ENCODE peak calls at places on chromosomes 2 and 18, in seven cellular contexts. E is PC-3, P is adrenal gland, X is mesendoderm, L is heart right ventricle, B is H1, J is dorsolateral prefrontal cortex. U is an unnamed sample.

GRCh38 chr2:160141419-160141818 is 58.7 kb downstream of the ITGB6 start:
- DNase-seq in E (no peak), P (no peak), X (no peak), L (no peak), B (no peak), J (no peak), U (no peak)

GRCh38 chr2:191318729-191319078 is 73.5 kb downstream of the MYO1B start:
- DNase-seq in E (peak), P (no peak), X (peak), L (no peak), B (no peak), J (no peak), U (no peak)

GRCh38 chr18:77207540-77207939 is 42.1 kb upstream of the GALR1 start:
- DNase-seq in E (peak), P (peak), X (peak), L (peak), B (no peak), J (no peak), U (peak)

GRCh38 chr2:88813612-88814011 is 122.1 kb downstream of the RPIA start:
- DNase-seq in E (no peak), P (no peak), X (no peak), L (no peak), B (no peak), J (no peak), U (no peak)

GRCh38 chr2:148667114-148667513 is 22.6 kb downstream of the EPC2 start:
- DNase-seq in E (no peak), P (no peak), X (no peak), L (no peak), B (no peak), J (no peak), U (no peak)

GRCh38 chr2:215531284-215531683 is 95.4 kb upstream of the FN1 start:
- DNase-seq in E (peak), P (no peak), X (no peak), L (no peak), B (no peak), J (no peak), U (no peak)

GRCh38 chr2:212905640-212906201 is 245.7 kb downstream of the IKZF2 start:
- DNase-seq in E (peak), P (no peak), X (no peak), L (no peak), B (no peak), J (no peak), U (no peak)

GRCh38 chr18:77103991-77104521 is 28.5 kb downstream of the MBP start:
- DNase-seq in E (no peak), P (no peak), X (no peak), L (no peak), B (no peak), J (no peak), U (no peak)

GRCh38 chr2:84846732-84847131 is 34.2 kb downstream of the TRABD2A start:
- DNase-seq in E (no peak), P (no peak), X (no peak), L (no peak), B (no peak), J (no peak), U (no peak)

GRCh38 chr2:47230418-47230817 is 75.3 kb upstream of the STPG4 start:
- DNase-seq in E (no peak), P (peak), X (no peak), L (peak), B (no peak), J (peak), U (no peak)

GRCh38 chr2:229431331-229431954 is 160.4 kb upstream of the PID1 start:
- DNase-seq in E (peak), P (no peak), X (peak), L (no peak), B (no peak), J (no peak), U (no peak)

GRCh38 chr2:85583667-85584353 is 421 bp upstream of the VAMP5 start:
- DNase-seq in E (no peak), P (no peak), X (no peak), L (no peak), B (no peak), J (no peak), U (no peak)

GRCh38 chr18:68991281-68991680 is 193.4 kb downstream of the CCDC102B start:
- DNase-seq in E (peak), P (no peak), X (peak), L (no peak), B (no peak), J (no peak), U (no peak)

GRCh38 chr2:161096336-161096735 is 63.9 kb upstream of the TANK start:
- DNase-seq in E (no peak), P (no peak), X (no peak), L (no peak), B (no peak), J (no peak), U (no peak)

GRCh38 chr2:217935245-217935879 is 67.4 kb downstream of the TNS1 start:
- DNase-seq in E (no peak), P (no peak), X (no peak), L (peak), B (no peak), J (no peak), U (no peak)

GRCh38 chr2:152710713-152711112 is 6.5 kb downstream of the PRPF40A start:
- DNase-seq in E (no peak), P (no peak), X (no peak), L (no peak), B (no peak), J (no peak), U (no peak)

GRCh38 chr2:191404568-191404991 is 159.4 kb downstream of the MYO1B start:
- DNase-seq in E (peak), P (no peak), X (no peak), L (no peak), B (no peak), J (no peak), U (no peak)

DNA sequence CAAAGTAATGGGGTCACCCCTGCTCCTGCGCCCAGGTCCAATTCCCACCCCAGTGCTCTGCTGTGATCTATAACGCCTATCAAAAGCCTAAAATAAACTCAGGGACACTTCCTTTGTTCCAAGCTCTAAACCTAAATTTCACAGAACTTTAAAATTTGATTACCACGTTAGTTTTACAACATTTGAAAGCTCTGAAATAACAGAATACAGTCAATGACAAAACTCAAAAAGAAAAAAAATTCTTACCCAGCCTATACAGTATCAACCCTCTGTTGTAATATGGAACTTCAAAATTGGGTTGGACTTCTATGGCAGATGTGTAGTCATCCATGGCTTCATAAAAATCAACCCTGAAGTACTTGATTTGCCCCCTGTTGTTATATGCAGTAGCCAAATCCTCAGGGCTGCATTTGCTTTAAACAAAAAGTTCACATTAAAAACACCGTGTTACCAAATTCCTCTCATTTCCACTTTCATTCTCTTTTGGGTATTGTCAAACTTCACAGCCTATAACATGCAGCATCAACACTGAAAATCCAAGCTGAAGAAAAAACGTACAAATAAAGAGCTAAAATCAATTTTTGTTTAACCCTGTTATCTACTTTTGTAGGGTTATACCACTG is 4.0 kb downstream of the TTC32 start:
- DNase-seq in E (no peak), P (no peak), X (no peak), L (no peak), B (no peak), J (no peak), U (no peak)
- H3K4me3 ChIP-seq in E (peak), P (no peak), X (no peak), L (no peak), B (no peak), J (peak), U (no peak)

GRCh38 chr2:236823230-236823629 is 253.6 kb downstream of the ACKR3 start:
- DNase-seq in E (no peak), P (no peak), X (no peak), L (no peak), B (no peak), J (no peak), U (no peak)
- H3K27ac ChIP-seq in E (no peak), P (no peak), X (peak), L (no peak), B (no peak), J (no peak), U (no peak)

GRCh38 chr18:35716169-35716831 is 134.8 kb downstream of the GALNT1 start:
- DNase-seq in E (no peak), P (no peak), X (no peak), L (no peak), B (no peak), J (no peak), U (no peak)

GRCh38 chr18:35714539-35714938 is 133.0 kb downstream of the GALNT1 start:
- DNase-seq in E (no peak), P (no peak), X (no peak), L (no peak), B (no peak), J (no peak), U (no peak)

GRCh38 chr18:35713545-35713944 is 132.0 kb downstream of the GALNT1 start:
- DNase-seq in E (no peak), P (no peak), X (peak), L (no peak), B (no peak), J (no peak), U (no peak)

GRCh38 chr18:35717182-35717581 is 135.6 kb downstream of the GALNT1 start:
- DNase-seq in E (no peak), P (no peak), X (no peak), L (no peak), B (no peak), J (no peak), U (no peak)

DNA sequence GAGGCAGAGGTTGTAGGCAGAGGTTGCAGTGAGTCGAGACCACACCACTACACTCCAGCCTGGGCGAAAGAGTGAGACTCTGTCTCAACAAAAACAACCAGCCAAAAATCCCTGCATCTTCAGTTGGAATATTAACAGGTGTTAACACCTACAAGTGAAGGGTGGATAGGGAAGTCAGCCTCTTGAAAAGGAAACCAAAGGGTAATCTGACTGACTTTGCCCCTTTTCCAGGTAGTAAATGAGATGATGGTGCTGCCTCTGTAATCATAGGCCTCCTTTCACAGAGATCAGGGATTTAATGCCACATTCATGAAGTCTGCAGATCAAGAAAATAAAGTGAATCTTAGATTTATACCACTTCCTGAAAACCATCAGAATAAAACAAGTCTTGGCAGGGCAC is 133.6 kb downstream of the GALNT1 start:
- DNase-seq in E (no peak), P (no peak), X (no peak), L (no peak), B (no peak), J (no peak), U (no peak)
- H3K4me3 ChIP-seq in E (no peak), P (no peak), X (no peak), L (no peak), B (no peak), J (no peak), U (no peak)

GRCh38 chr2:64656379-64656778 is 2.7 kb upstream of the SERTAD2 start:
- DNase-seq in E (no peak), P (no peak), X (no peak), L (no peak), B (no peak), J (no peak), U (no peak)

GRCh38 chr2:64654063-64654811 is 524 bp upstream of the SERTAD2 start:
- DNase-seq in E (peak), P (peak), X (peak), L (peak), B (peak), J (peak), U (no peak)

GRCh38 chr2:64657416-64657815 is 3.7 kb upstream of the SERTAD2 start:
- DNase-seq in E (no peak), P (no peak), X (no peak), L (no peak), B (no peak), J (no peak), U (no peak)

GRCh38 chr2:64654993-64655666 is 1.4 kb upstream of the SERTAD2 start:
- DNase-seq in E (peak), P (no peak), X (no peak), L (no peak), B (no peak), J (no peak), U (no peak)

DNA sequence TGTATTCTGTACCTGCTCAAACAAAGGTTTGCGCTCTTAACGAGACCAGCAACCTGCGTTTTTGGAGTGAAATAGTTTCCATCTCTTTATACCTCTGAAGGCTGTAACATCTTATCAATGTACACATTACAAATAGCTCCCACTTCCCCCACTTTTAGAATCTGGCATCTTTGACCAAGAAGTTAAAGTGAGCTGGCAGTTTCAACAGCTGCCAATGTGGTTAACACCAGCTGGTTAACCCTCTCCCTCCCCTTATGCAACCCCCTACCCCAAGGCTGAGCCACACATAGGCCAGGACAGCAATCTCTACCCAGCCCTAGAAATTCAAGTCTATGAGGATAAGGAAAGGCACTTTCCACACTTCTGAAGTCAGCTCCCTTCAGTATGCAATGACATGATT is 2.2 kb upstream of the SERTAD2 start:
- DNase-seq in E (no peak), P (no peak), X (no peak), L (no peak), B (no peak), J (no peak), U (no peak)
- H3K27ac ChIP-seq in E (no peak), P (no peak), X (no peak), L (no peak), B (no peak), J (no peak), U (no peak)

GRCh38 chr2:65072181-65072970 is 16.2 kb downstream of the CEP68 start:
- DNase-seq in E (no peak), P (no peak), X (no peak), L (no peak), B (no peak), J (no peak), U (no peak)

GRCh38 chr2:65075605-65076344 is 19.6 kb downstream of the CEP68 start:
- DNase-seq in E (no peak), P (no peak), X (peak), L (peak), B (no peak), J (no peak), U (no peak)

GRCh38 chr2:65076345-65076710 is 20.1 kb downstream of the CEP68 start:
- DNase-seq in E (peak), P (no peak), X (no peak), L (no peak), B (no peak), J (no peak), U (no peak)

GRCh38 chr2:65075176-65075575 is 19.0 kb downstream of the CEP68 start:
- DNase-seq in E (no peak), P (no peak), X (no peak), L (no peak), B (no peak), J (no peak), U (no peak)

DNA sequence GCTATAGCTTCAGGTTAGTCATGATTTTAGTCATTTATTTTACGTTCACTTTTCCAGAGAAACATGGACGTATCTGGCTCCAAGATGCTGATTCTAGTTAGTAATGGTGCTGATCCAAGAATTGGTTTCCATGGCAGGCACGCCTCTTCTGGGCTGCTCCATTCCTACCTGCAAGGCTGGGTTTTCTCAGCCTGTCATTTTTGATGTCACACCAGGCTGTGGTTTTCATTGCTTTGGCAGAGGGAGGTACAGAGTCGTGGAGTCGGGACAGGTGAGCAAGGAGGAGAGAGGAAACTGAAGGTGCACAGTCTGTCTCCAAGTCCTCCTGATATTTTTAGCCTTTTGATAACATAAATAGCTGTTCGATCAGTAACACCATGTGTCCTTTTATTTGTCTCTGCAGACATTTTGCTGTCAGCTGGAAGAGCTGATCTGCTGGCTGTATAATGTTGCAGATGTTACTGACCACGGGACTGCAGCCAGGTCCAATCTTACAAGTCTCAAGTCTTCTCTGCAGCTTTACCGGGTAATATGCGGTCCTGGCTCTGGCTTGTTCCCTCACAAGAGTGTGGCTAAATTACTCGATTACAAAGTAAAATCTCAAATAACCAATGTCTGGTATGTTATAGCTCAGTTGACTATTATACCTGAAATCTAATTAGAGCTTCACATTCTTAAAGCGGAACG is 17.8 kb downstream of the CEP68 start:
- DNase-seq in E (no peak), P (no peak), X (no peak), L (no peak), B (no peak), J (no peak), U (no peak)
- H3K4me3 ChIP-seq in E (no peak), P (no peak), X (no peak), L (no peak), B (no peak), J (no peak), U (no peak)

GRCh38 chr2:232960862-232961261 is 52.2 kb downstream of the NGEF start:
- DNase-seq in E (peak), P (no peak), X (no peak), L (no peak), B (no peak), J (no peak), U (no peak)

GRCh38 chr2:232970051-232970450 is 43.0 kb downstream of the NGEF start:
- DNase-seq in E (no peak), P (no peak), X (peak), L (no peak), B (no peak), J (no peak), U (no peak)

GRCh38 chr2:232963913-232964312 is 49.1 kb downstream of the NGEF start:
- DNase-seq in E (no peak), P (no peak), X (no peak), L (no peak), B (no peak), J (no peak), U (no peak)

GRCh38 chr2:232966122-232966521 is 46.9 kb downstream of the NGEF start:
- DNase-seq in E (no peak), P (no peak), X (peak), L (no peak), B (peak), J (no peak), U (peak)
- H3K27ac ChIP-seq in E (no peak), P (no peak), X (peak), L (no peak), B (peak), J (no peak), U (no peak)

DNA sequence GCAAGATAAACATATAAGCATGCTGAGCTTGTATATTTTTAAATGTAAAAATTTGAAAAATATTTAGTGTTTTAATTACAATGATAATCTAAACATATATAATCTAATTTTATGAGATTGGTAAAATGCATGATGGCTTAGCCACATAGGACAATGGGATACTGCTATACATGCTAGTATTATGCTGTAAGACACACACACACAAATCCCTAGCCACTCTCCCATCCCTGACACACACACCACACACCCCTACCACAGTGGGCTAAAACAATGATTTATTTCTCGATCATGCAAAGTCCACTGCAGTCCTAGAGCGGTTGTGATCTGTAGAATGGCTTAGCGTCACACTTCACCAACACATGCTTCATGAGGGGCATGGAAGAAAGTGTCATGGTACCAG is 36.3 kb upstream of the AP1S3 start:
- DNase-seq in E (no peak), P (no peak), X (no peak), L (no peak), B (no peak), J (no peak), U (no peak)
- H3K4me3 ChIP-seq in E (no peak), P (no peak), X (no peak), L (no peak), B (no peak), J (no peak), U (no peak)

DNA sequence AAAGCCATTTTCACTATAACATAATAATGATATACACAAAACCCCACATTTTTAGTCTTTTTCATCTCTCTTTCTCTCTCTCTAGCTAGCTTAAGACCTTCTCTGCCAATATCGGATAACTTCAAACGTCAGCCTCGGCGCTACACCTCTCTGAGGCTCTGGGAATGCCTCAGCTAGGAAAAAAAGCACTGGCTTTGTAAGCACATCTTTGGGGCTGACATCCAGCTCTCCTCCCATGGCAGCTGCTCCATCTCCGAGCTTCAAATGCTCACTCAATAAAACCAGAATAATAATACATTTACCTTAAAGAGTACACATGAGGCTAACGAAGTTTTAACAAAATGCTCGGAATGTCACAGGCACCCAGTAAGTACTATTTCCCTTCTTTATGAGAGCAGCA is 10.8 kb downstream of the RNU4ATAC start:
- DNase-seq in E (no peak), P (no peak), X (no peak), L (no peak), B (no peak), J (no peak), U (no peak)
- H3K27ac ChIP-seq in E (no peak), P (no peak), X (no peak), L (no peak), B (no peak), J (no peak), U (no peak)

GRCh38 chr2:127146071-127146725 is 39.2 kb upstream of the BIN1 start:
- DNase-seq in E (no peak), P (no peak), X (no peak), L (no peak), B (no peak), J (no peak), U (no peak)
- H3K4me3 ChIP-seq in E (no peak), P (no peak), X (no peak), L (no peak), B (no peak), J (no peak), U (no peak)